ENCODE peak calls at places on chromosomes 4 and X, in four cellular contexts. One of them, this sample, is unnamed.

GRCh38 chrX:110284159-110284558 is 33.7 kb downstream of the AMMECR1 start:
- DNase-seq in K562: no peak
- DNase-seq in HCT116: no peak
- DNase-seq in GM12878: no peak
- DNase-seq in this sample: no peak

GRCh38 chr4:148561467-148561866 is 119.3 kb upstream of the NR3C2 start:
- DNase-seq in K562: no peak
- DNase-seq in HCT116: no peak
- DNase-seq in GM12878: no peak
- DNase-seq in this sample: no peak

GRCh38 chr4:137587796-137588195 is 55.5 kb upstream of the PCDH18 start:
- DNase-seq in K562: no peak
- DNase-seq in HCT116: no peak
- DNase-seq in GM12878: no peak
- DNase-seq in this sample: no peak

GRCh38 chr4:141435446-141436225 is 200.7 kb upstream of the IL15 start:
- DNase-seq in K562: no peak
- DNase-seq in HCT116: no peak
- DNase-seq in GM12878: no peak
- DNase-seq in this sample: no peak

GRCh38 chrX:124594017-124594651 is 247.8 kb downstream of the SH2D1A start:
- DNase-seq in K562: peak; percentile 1
- DNase-seq in HCT116: no peak
- DNase-seq in GM12878: no peak
- DNase-seq in this sample: no peak

GRCh38 chr4:169243808-169244207 is 26.9 kb downstream of the SH3RF1 start:
- DNase-seq in K562: no peak
- DNase-seq in HCT116: no peak
- DNase-seq in GM12878: no peak
- DNase-seq in this sample: no peak

GRCh38 chr4:168632246-168632832 is 135.5 kb downstream of the PALLD start:
- DNase-seq in K562: no peak
- DNase-seq in HCT116: no peak
- DNase-seq in GM12878: no peak
- DNase-seq in this sample: no peak

GRCh38 chr4:139599594-139600374 is 43.8 kb upstream of the SETD7 start:
- DNase-seq in K562: no peak
- DNase-seq in HCT116: no peak
- DNase-seq in GM12878: no peak
- DNase-seq in this sample: no peak

GRCh38 chrX:129932792-129933321 is 26.9 kb downstream of the UTP14A start:
- DNase-seq in K562: peak; percentile 77
- DNase-seq in HCT116: no peak
- DNase-seq in GM12878: no peak
- DNase-seq in this sample: no peak

GRCh38 chr4:77418333-77418732 is 187.3 kb upstream of the CXCL13 start:
- DNase-seq in K562: no peak
- DNase-seq in HCT116: peak; percentile 24
- DNase-seq in GM12878: no peak
- DNase-seq in this sample: no peak

GRCh38 chr4:47222276-47222675 is 190.9 kb downstream of the GABRB1 start:
- DNase-seq in K562: no peak
- DNase-seq in HCT116: no peak
- DNase-seq in GM12878: no peak
- DNase-seq in this sample: no peak

GRCh38 chrX:101417981-101418841 is 10.2 kb downstream of the HNRNPH2 start:
- DNase-seq in K562: no peak
- DNase-seq in HCT116: no peak
- DNase-seq in GM12878: no peak
- DNase-seq in this sample: peak; percentile 72

GRCh38 chr4:145679520-145679919 is 426 bp upstream of the C4orf51 start:
- DNase-seq in K562: no peak
- DNase-seq in HCT116: peak; percentile 43
- DNase-seq in GM12878: no peak
- DNase-seq in this sample: no peak

GRCh38 chrX:71917621-71918341 is 7.1 kb downstream of the NHSL2 start:
- DNase-seq in K562: no peak
- DNase-seq in HCT116: no peak
- DNase-seq in GM12878: no peak
- DNase-seq in this sample: no peak

GRCh38 chr4:126766266-126766665 is 866.5 kb upstream of the INTU start:
- DNase-seq in K562: no peak
- DNase-seq in HCT116: no peak
- DNase-seq in GM12878: no peak
- DNase-seq in this sample: no peak

GRCh38 chrX:52574416-52575275 is 57.8 kb upstream of the XAGE1B start:
- DNase-seq in K562: peak; percentile 51
- DNase-seq in HCT116: peak; percentile 22
- DNase-seq in GM12878: peak; percentile 2
- DNase-seq in this sample: peak; percentile 39

GRCh38 chr4:143700060-143700419 is 435 bp downstream of the FREM3 start:
- DNase-seq in K562: no peak
- DNase-seq in HCT116: no peak
- DNase-seq in GM12878: no peak
- DNase-seq in this sample: no peak

GRCh38 chr4:13908455-13908854 is 280.9 kb upstream of the BOD1L1 start:
- DNase-seq in K562: no peak
- DNase-seq in HCT116: no peak
- DNase-seq in GM12878: no peak
- DNase-seq in this sample: no peak

GRCh38 chrX:136584545-136584944 is 52.5 kb downstream of the VGLL1 start:
- DNase-seq in K562: no peak
- DNase-seq in HCT116: no peak
- DNase-seq in GM12878: no peak
- DNase-seq in this sample: no peak

GRCh38 chr4:69787879-69788278 is 27.5 kb upstream of the SULT1B1 start:
- DNase-seq in K562: no peak
- DNase-seq in HCT116: no peak
- DNase-seq in GM12878: no peak
- DNase-seq in this sample: no peak

GRCh38 chrX:5829469-5829868 is 399.2 kb downstream of the NLGN4X start:
- DNase-seq in K562: no peak
- DNase-seq in HCT116: no peak
- DNase-seq in GM12878: no peak
- DNase-seq in this sample: no peak

GRCh38 chrX:131729295-131729694 is 185.4 kb downstream of the OR13H1 start:
- DNase-seq in K562: no peak
- DNase-seq in HCT116: no peak
- DNase-seq in GM12878: peak; percentile 88
- DNase-seq in this sample: no peak

GRCh38 chr4:185396724-185397402 is at the start of gene ANKRD37:
- DNase-seq in K562: no peak
- DNase-seq in HCT116: no peak
- DNase-seq in GM12878: no peak
- DNase-seq in this sample: no peak

GRCh38 chr4:32106767-32107166 is 1386.6 kb downstream of the PCDH7 start:
- DNase-seq in K562: no peak
- DNase-seq in HCT116: no peak
- DNase-seq in GM12878: no peak
- DNase-seq in this sample: no peak

DNA sequence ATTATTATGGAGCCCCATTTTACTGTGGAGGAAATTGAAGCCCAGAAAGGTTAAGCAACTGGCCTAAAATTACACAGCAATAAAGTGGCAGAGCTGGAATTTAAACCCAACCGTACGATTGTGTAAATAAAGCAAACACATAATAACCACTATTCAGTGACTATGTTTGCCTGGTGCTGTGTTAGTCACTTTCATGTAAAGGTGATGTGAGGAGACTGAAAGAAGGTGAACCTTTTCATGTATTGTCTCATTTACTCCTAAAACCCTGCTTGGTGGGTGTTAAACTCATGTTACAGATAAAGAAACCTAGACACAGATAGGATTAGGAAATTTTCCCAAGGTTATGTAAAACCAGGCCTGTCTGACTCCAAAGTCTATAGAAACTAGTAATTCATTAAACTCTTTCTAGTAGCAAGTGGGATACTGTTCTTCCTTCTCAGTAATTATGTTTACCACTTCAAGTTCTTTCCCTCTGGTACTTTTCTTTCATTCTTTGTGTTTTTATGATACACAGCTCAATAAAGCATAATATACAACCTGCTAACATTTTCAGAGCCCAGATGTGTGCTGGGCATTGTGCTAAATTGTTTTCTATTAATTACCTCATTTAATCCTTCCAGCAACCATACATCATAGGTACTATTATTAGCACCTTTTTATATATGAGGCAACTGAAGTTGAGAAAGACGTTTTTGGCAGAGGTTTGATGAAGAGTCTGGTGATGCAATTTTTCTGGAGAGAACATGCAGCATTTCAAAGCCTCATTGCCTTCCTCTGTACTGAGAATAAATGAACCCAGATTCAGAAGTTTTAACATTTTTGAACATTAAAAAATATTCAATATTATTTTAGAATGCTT is 202.7 kb downstream of the SPRY1 start:
- DNase-seq in K562: no peak
- DNase-seq in HCT116: no peak
- DNase-seq in GM12878: no peak
- DNase-seq in this sample: no peak
- TF ChIP-seq EGR1 in K562: no peak
- TF ChIP-seq EGR1 in HCT116: no peak
- TF ChIP-seq EGR1 in GM12878: no peak
- TF ChIP-seq EGR1 in this sample: no peak

GRCh38 chrX:24982306-24982965 is 33.3 kb downstream of the ARX start:
- DNase-seq in K562: no peak
- DNase-seq in HCT116: no peak
- DNase-seq in GM12878: no peak
- DNase-seq in this sample: no peak
- TF ChIP-seq EGR1 in K562: no peak
- TF ChIP-seq EGR1 in HCT116: no peak
- TF ChIP-seq EGR1 in GM12878: no peak
- TF ChIP-seq EGR1 in this sample: no peak

GRCh38 chr4:2261110-2261852 is 628 bp downstream of the MXD4 start:
- DNase-seq in K562: peak; percentile 69
- DNase-seq in HCT116: no peak
- DNase-seq in GM12878: no peak
- DNase-seq in this sample: peak; percentile 78
- TF ChIP-seq EGR1 in K562: peak; percentile 51
- TF ChIP-seq EGR1 in HCT116: no peak
- TF ChIP-seq EGR1 in GM12878: no peak
- TF ChIP-seq EGR1 in this sample: no peak

DNA sequence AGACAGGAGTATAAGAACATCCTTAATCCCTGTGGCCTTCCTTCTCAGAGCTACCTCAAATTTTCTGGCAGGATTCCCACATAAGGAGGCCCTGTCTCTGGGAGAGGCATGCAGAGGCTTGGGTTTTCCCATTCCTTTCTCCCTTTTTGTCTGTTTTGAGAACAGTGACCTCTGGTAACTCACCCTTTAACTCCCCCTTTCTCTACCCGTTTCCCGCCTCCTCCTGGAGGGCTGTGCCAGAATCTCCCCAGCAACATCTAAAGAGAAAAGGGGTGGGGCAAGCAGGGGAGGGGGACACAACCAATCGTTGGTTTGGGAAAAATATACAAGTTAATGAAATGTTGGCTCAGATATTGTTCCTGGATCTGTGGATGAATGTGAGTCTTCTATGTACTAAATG is 303.7 kb upstream of the IRS4 start:
- DNase-seq in K562: no peak
- DNase-seq in HCT116: no peak
- DNase-seq in GM12878: no peak
- DNase-seq in this sample: no peak
- TF ChIP-seq EGR1 in K562: no peak
- TF ChIP-seq EGR1 in HCT116: no peak
- TF ChIP-seq EGR1 in GM12878: no peak
- TF ChIP-seq EGR1 in this sample: no peak

GRCh38 chrX:40784516-40785151 is 49.3 kb upstream of the MED14 start:
- DNase-seq in K562: no peak
- DNase-seq in HCT116: no peak
- DNase-seq in GM12878: no peak
- DNase-seq in this sample: no peak
- TF ChIP-seq EGR1 in K562: no peak
- TF ChIP-seq EGR1 in HCT116: no peak
- TF ChIP-seq EGR1 in GM12878: no peak
- TF ChIP-seq EGR1 in this sample: no peak

GRCh38 chr4:78864405-78865024 is 74.7 kb downstream of the PAQR3 start:
- DNase-seq in K562: peak; percentile 75
- DNase-seq in HCT116: peak; percentile 64
- DNase-seq in GM12878: peak; percentile 44
- DNase-seq in this sample: no peak
- TF ChIP-seq EGR1 in K562: no peak
- TF ChIP-seq EGR1 in HCT116: no peak
- TF ChIP-seq EGR1 in GM12878: no peak
- TF ChIP-seq EGR1 in this sample: no peak